ENCODE peak calls at places on chromosomes 12 and 14, in eight cellular contexts. K is Calu3, R is WTC11, Q is RWPE1, H is H4, Y is GM10248, B is left ventricle myocardium inferior, N is SK-MEL-5. T is an unnamed sample.

GRCh38 chr12:78494911-78495310 is 369.7 kb upstream of the SYT1 start:
- DNase-seq in K (no peak), R (no peak), Q (peak), H (no peak), Y (no peak), B (no peak), N (no peak), T (no peak)

GRCh38 chr12:27013606-27014084 is 539 bp downstream of the TM7SF3 start:
- DNase-seq in K (peak), R (no peak), Q (no peak), H (no peak), Y (no peak), B (no peak), N (peak), T (peak)

GRCh38 chr14:50303744-50304471 is 8.1 kb downstream of the L2HGDH start:
- DNase-seq in K (no peak), R (no peak), Q (no peak), H (peak), Y (no peak), B (peak), N (no peak), T (no peak)

GRCh38 chr14:90193925-90194324 is 62.4 kb upstream of the PSMC1 start:
- DNase-seq in K (peak), R (peak), Q (no peak), H (no peak), Y (no peak), B (no peak), N (peak), T (no peak)

GRCh38 chr14:101980700-101981099 is 16.3 kb downstream of the DYNC1H1 start:
- DNase-seq in K (peak), R (no peak), Q (peak), H (peak), Y (peak), B (no peak), N (peak), T (peak)

GRCh38 chr12:89160716-89161123 is 191.6 kb downstream of the DUSP6 start:
- DNase-seq in K (no peak), R (no peak), Q (peak), H (peak), Y (no peak), B (peak), N (no peak), T (peak)

GRCh38 chr12:70590051-70590450 is 47.2 kb downstream of the PTPRB start:
- DNase-seq in K (peak), R (peak), Q (peak), H (peak), Y (peak), B (peak), N (peak), T (peak)

GRCh38 chr12:111084172-111084571 is 163.8 kb upstream of the MYL2 start:
- DNase-seq in K (no peak), R (no peak), Q (no peak), H (no peak), Y (no peak), B (no peak), N (no peak), T (no peak)

GRCh38 chr12:121590476-121591143 is 9.8 kb upstream of the KDM2B start:
- DNase-seq in K (no peak), R (no peak), Q (peak), H (peak), Y (peak), B (no peak), N (no peak), T (no peak)

GRCh38 chr12:96617178-96617577 is 127.8 kb downstream of the CFAP54 start:
- DNase-seq in K (no peak), R (peak), Q (no peak), H (no peak), Y (no peak), B (no peak), N (peak), T (no peak)

GRCh38 chr14:68342216-68342615 is 450.7 kb downstream of the ZFP36L1 start:
- DNase-seq in K (no peak), R (no peak), Q (no peak), H (no peak), Y (no peak), B (no peak), N (no peak), T (no peak)

GRCh38 chr14:105536051-105536450 is 9.7 kb downstream of the TMEM121 start:
- DNase-seq in K (no peak), R (no peak), Q (no peak), H (no peak), Y (no peak), B (no peak), N (no peak), T (no peak)

GRCh38 chr12:54689984-54690383 is 41.8 kb upstream of the DCD start:
- DNase-seq in K (no peak), R (peak), Q (no peak), H (no peak), Y (no peak), B (no peak), N (peak), T (no peak)

GRCh38 chr12:57377103-57377840 is 53.6 kb downstream of the R3HDM2 start:
- DNase-seq in K (no peak), R (no peak), Q (peak), H (no peak), Y (no peak), B (no peak), N (no peak), T (no peak)

GRCh38 chr14:75559451-75560187 is 18.8 kb upstream of the FLVCR2 start:
- DNase-seq in K (peak), R (no peak), Q (peak), H (peak), Y (peak), B (no peak), N (no peak), T (no peak)

GRCh38 chr12:60501124-60501729 is 905.4 kb downstream of the SLC16A7 start:
- DNase-seq in K (peak), R (no peak), Q (no peak), H (peak), Y (no peak), B (no peak), N (no peak), T (no peak)

GRCh38 chr14:29493849-29494248 is 433.8 kb downstream of the PRKD1 start:
- DNase-seq in K (no peak), R (no peak), Q (no peak), H (no peak), Y (no peak), B (no peak), N (no peak), T (no peak)

GRCh38 chr12:90858261-90858660 is 96.7 kb downstream of the CCER1 start:
- DNase-seq in K (peak), R (no peak), Q (no peak), H (peak), Y (no peak), B (no peak), N (peak), T (peak)

GRCh38 chr12:113891167-113891692 is 74.9 kb downstream of the RBM19 start:
- DNase-seq in K (no peak), R (no peak), Q (no peak), H (no peak), Y (no peak), B (no peak), N (no peak), T (no peak)

GRCh38 chr12:100127766-100128508 is 14.7 kb downstream of the BLTP3B start:
- DNase-seq in K (no peak), R (no peak), Q (peak), H (peak), Y (no peak), B (no peak), N (no peak), T (no peak)

GRCh38 chr14:93953739-93954515 is 22.4 kb downstream of the ASB2 start:
- DNase-seq in K (no peak), R (no peak), Q (no peak), H (no peak), Y (no peak), B (no peak), N (no peak), T (no peak)

GRCh38 chr14:74945261-74945851 is 10.0 kb downstream of the PGF start:
- DNase-seq in K (peak), R (peak), Q (no peak), H (no peak), Y (no peak), B (no peak), N (peak), T (peak)

GRCh38 chr14:63713765-63714164 is 14.1 kb downstream of the SGPP1 start:
- DNase-seq in K (no peak), R (no peak), Q (peak), H (peak), Y (no peak), B (no peak), N (no peak), T (no peak)

GRCh38 chr12:28770329-28770728 is 378.7 kb upstream of the FAR2 start:
- DNase-seq in K (peak), R (no peak), Q (no peak), H (no peak), Y (no peak), B (peak), N (peak), T (peak)

GRCh38 chr14:36478782-36479181 is 41.2 kb downstream of the NKX2-1 start:
- DNase-seq in K (no peak), R (no peak), Q (peak), H (peak), Y (no peak), B (no peak), N (no peak), T (no peak)

GRCh38 chr14:70567791-70568190 is 32.7 kb downstream of the MED6 start:
- DNase-seq in K (peak), R (peak), Q (peak), H (peak), Y (peak), B (no peak), N (peak), T (no peak)

GRCh38 chr12:125015680-125016310 is 22.4 kb downstream of the BRI3BP start:
- DNase-seq in K (no peak), R (no peak), Q (no peak), H (no peak), Y (no peak), B (no peak), N (peak), T (no peak)

GRCh38 chr12:15212877-15213276 is 8.3 kb downstream of the RERG start:
- DNase-seq in K (no peak), R (no peak), Q (no peak), H (no peak), Y (no peak), B (no peak), N (no peak), T (no peak)

GRCh38 chr12:105352940-105353635 is 22.6 kb downstream of the C12orf75 start:
- DNase-seq in K (no peak), R (no peak), Q (no peak), H (no peak), Y (no peak), B (no peak), N (no peak), T (no peak)

GRCh38 chr12:50351120-50352043 is 45.0 kb downstream of the FAM186A start:
- DNase-seq in K (no peak), R (no peak), Q (no peak), H (no peak), Y (no peak), B (no peak), N (peak), T (peak)

GRCh38 chr12:16310934-16311333 is 33.4 kb upstream of the SLC15A5 start:
- DNase-seq in K (no peak), R (no peak), Q (no peak), H (no peak), Y (no peak), B (no peak), N (no peak), T (no peak)